ENCODE peak calls at places on chromosomes 4 and X, in nine cellular contexts. C is HCT116; G is CD8-positive, alpha-beta memory T cell; E is Peyer's patch; M is neural progenitor cell; T is right atrium auricular region; K is hepatocyte; J is transverse colon; S is heart right ventricle. R is an unnamed sample.

GRCh38 chr4:27387706-27388105 is 527.1 kb downstream of the STIM2 start:
- DNase-seq in C (no peak), G (no peak), E (no peak), M (no peak), T (no peak), K (no peak), J (no peak), S (no peak), R (no peak)

GRCh38 chr4:109947457-109947856 is 34.8 kb downstream of the EGF start:
- DNase-seq in C (no peak), G (no peak), E (no peak), M (no peak), T (no peak), K (no peak), J (no peak), S (no peak), R (no peak)

GRCh38 chr4:75003979-75004378 is 71.1 kb downstream of the PARM1 start:
- DNase-seq in C (no peak), G (no peak), E (no peak), M (no peak), T (no peak), K (no peak), J (no peak), S (no peak), R (no peak)

GRCh38 chr4:146381263-146381872 is 140.4 kb downstream of the SLC10A7 start:
- DNase-seq in C (no peak), G (no peak), E (no peak), M (no peak), T (no peak), K (no peak), J (no peak), S (no peak), R (no peak)

GRCh38 chr4:48343035-48343434 is 1.7 kb downstream of the SLAIN2 start:
- DNase-seq in C (no peak), G (no peak), E (no peak), M (peak; percentile 10), T (no peak), K (no peak), J (no peak), S (no peak), R (no peak)

GRCh38 chr4:102531441-102531840 is 30.3 kb downstream of the NFKB1 start:
- DNase-seq in C (no peak), G (no peak), E (no peak), M (no peak), T (no peak), K (no peak), J (no peak), S (no peak), R (no peak)

GRCh38 chrX:149572743-149573142 is 14.5 kb downstream of the MAGEA9B start:
- DNase-seq in C (no peak), G (no peak), E (no peak), M (no peak), T (no peak), K (peak; percentile 2), J (no peak), S (no peak), R (no peak)

GRCh38 chr4:120018786-120019185 is 47.9 kb downstream of the MAD2L1 start:
- DNase-seq in C (no peak), G (no peak), E (no peak), M (no peak), T (no peak), K (no peak), J (no peak), S (no peak), R (no peak)

GRCh38 chrX:85244411-85245210 is 820 bp downstream of the ZNF711 start:
- DNase-seq in C (no peak), G (no peak), E (no peak), M (peak; percentile 64), T (no peak), K (peak; percentile 29), J (no peak), S (no peak), R (peak; percentile 20)

GRCh38 chr4:24471623-24472510 is 112.5 kb downstream of the DHX15 start:
- DNase-seq in C (no peak), G (no peak), E (no peak), M (peak; percentile 61), T (no peak), K (peak; percentile 30), J (peak; percentile 10), S (peak; percentile 13), R (no peak)

GRCh38 chr4:139458999-139459398 is 5.1 kb downstream of the RAB33B start:
- DNase-seq in C (no peak), G (no peak), E (no peak), M (no peak), T (no peak), K (no peak), J (no peak), S (no peak), R (no peak)

GRCh38 chr4:113976937-113977855 is 2.3 kb downstream of the ARSJ start:
- DNase-seq in C (no peak), G (no peak), E (no peak), M (no peak), T (no peak), K (no peak), J (no peak), S (no peak), R (no peak)

GRCh38 chr4:120927758-120928409 is 5.4 kb upstream of the PRDM5 start:
- DNase-seq in C (no peak), G (no peak), E (no peak), M (no peak), T (no peak), K (no peak), J (no peak), S (no peak), R (no peak)

GRCh38 chrX:115901241-115901640 is 269.3 kb upstream of the AGTR2 start:
- DNase-seq in C (no peak), G (no peak), E (no peak), M (no peak), T (no peak), K (no peak), J (no peak), S (no peak), R (no peak)

GRCh38 chr4:121477480-121477879 is 96.7 kb upstream of the QRFPR start:
- DNase-seq in C (no peak), G (no peak), E (no peak), M (no peak), T (no peak), K (no peak), J (no peak), S (no peak), R (no peak)

GRCh38 chrX:149950681-149951080 is 12.4 kb upstream of the EOLA2 start:
- DNase-seq in C (peak; percentile 45), G (no peak), E (no peak), M (peak; percentile 27), T (no peak), K (peak; percentile 35), J (no peak), S (peak; percentile 21), R (no peak)

GRCh38 chr4:101200561-101200960 is 146.8 kb downstream of the PPP3CA start:
- DNase-seq in C (peak; percentile 86), G (no peak), E (no peak), M (no peak), T (no peak), K (no peak), J (no peak), S (no peak), R (no peak)

GRCh38 chrX:54178100-54178940 is 4.7 kb downstream of the FAM120C start:
- DNase-seq in C (no peak), G (no peak), E (no peak), M (no peak), T (no peak), K (no peak), J (no peak), S (no peak), R (no peak)

GRCh38 chr4:123750044-123750443 is 353.4 kb downstream of the SPRY1 start:
- DNase-seq in C (no peak), G (no peak), E (no peak), M (peak; percentile 84), T (no peak), K (peak; percentile 71), J (no peak), S (no peak), R (no peak)

GRCh38 chr4:122854860-122855259 is 28.2 kb downstream of the FGF2 start:
- DNase-seq in C (no peak), G (no peak), E (no peak), M (peak; percentile 17), T (no peak), K (no peak), J (no peak), S (no peak), R (no peak)

GRCh38 chr4:183249854-183250253 is 70.2 kb downstream of the CLDN22 start:
- DNase-seq in C (no peak), G (no peak), E (no peak), M (peak; percentile 52), T (no peak), K (peak; percentile 63), J (peak; percentile 19), S (no peak), R (peak; percentile 50)

GRCh38 chr4:168139336-168139735 is 47.0 kb downstream of the ANXA10 start:
- DNase-seq in C (no peak), G (no peak), E (no peak), M (no peak), T (no peak), K (no peak), J (no peak), S (no peak), R (no peak)

GRCh38 chrX:18721683-18722499 is 14.4 kb downstream of the PPEF1 start:
- DNase-seq in C (no peak), G (no peak), E (no peak), M (no peak), T (no peak), K (no peak), J (no peak), S (no peak), R (no peak)
- H3K27ac ChIP-seq in C (no peak overlapping the region), G (no peak overlapping the region), E (no peak overlapping the region), M (no peak overlapping the region), T (no peak overlapping the region), K (peak overlapping the region; percentile 48), J (no peak overlapping the region), S (no peak overlapping the region), R (no peak overlapping the region)

GRCh38 chr4:3205995-3206394 is 43.0 kb upstream of the MSANTD1 start:
- DNase-seq in C (no peak), G (no peak), E (no peak), M (peak; percentile 54), T (no peak), K (no peak), J (no peak), S (no peak), R (no peak)
- H3K4me1 ChIP-seq in C (no peaks in the 10 kb centered on the region), G (peaks cover 32% of the 10 kb centered on the region), E (peaks cover 7% of the 10 kb centered on the region), M (peaks cover 13% of the 10 kb centered on the region), T (peaks cover 9% of the 10 kb centered on the region), K (peaks cover 21% of the 10 kb centered on the region), J (peaks cover 26% of the 10 kb centered on the region), S (no peaks in the 10 kb centered on the region), R (peaks cover 8% of the 10 kb centered on the region)

DNA sequence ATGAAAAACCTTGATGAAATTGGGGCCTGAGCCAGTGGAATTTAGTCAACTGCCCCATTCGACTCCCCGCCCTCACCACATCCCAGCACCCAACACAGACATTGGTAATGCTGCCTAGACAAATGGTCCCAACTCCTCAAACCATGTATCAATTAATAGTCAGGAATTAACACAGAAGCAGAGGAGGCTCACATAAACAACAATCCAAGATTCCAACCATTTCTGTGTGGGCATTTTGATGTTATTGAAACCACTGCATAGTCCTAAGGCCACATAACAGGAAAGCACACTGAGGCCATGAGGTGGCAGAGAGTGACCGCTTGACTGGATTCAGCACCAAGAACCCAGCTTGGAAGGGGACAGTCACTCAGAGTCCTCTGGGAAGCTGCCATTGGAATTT is 22.5 kb upstream of the PTCHD1 start:
- DNase-seq in C (no peak), G (no peak), E (no peak), M (no peak), T (no peak), K (no peak), J (no peak), S (no peak), R (no peak)
- H3K4me3 ChIP-seq in C (no peak overlapping the region), G (no peak overlapping the region), E (no peak overlapping the region), M (no peak overlapping the region), T (no peak overlapping the region), K (no peak overlapping the region), J (no peak overlapping the region), S (no peak overlapping the region), R (no peak overlapping the region)

GRCh38 chrX:153906126-153906917 is 1.8 kb downstream of the AVPR2 start:
- DNase-seq in C (no peak), G (peak; percentile 29), E (no peak), M (no peak), T (no peak), K (no peak), J (no peak), S (no peak), R (peak; percentile 13)
- H3K27ac ChIP-seq in C (no peak overlapping the region), G (no peak overlapping the region), E (no peak overlapping the region), M (no peak overlapping the region), T (no peak overlapping the region), K (no peak overlapping the region), J (no peak overlapping the region), S (no peak overlapping the region), R (no peak overlapping the region)